ENCODE peak calls at places on chromosomes 1 and 21, in ten cellular contexts. F, N, X, Y, Q, G, I, L, W and K are unnamed samples.

GRCh38 chr1:12031039-12031980 is 12.0 kb downstream of the MIIP start:
- DNase-seq in I (no peak), X (peak; percentile 26), Y (peak; percentile 37), N (no peak), Q (no peak), F (peak; percentile 68), L (no peak), W (peak; percentile 28), G (peak; percentile 23), K (peak; percentile 60)

GRCh38 chr21:37673801-37674575 is 242.3 kb downstream of the KCNJ6 start:
- DNase-seq in X (no peak), W (no peak), G (no peak), L (no peak), Y (no peak), N (no peak), I (no peak), Q (no peak), F (no peak), K (no peak)

GRCh38 chr1:42142894-42143675 is 10.1 kb upstream of the GUCA2B start:
- DNase-seq in X (no peak), G (no peak), W (no peak), F (no peak), Y (no peak), N (no peak), I (no peak), L (no peak), Q (no peak), K (no peak)

GRCh38 chr1:170660874-170661645 is 2.9 kb upstream of the PRRX1 start:
- DNase-seq in Q (no peak), N (no peak), W (no peak), I (no peak), F (peak; percentile 37), L (no peak), Y (no peak), G (peak; percentile 33), X (no peak), K (no peak)

GRCh38 chr1:25037174-25038074 is 107.3 kb upstream of the RUNX3 start:
- DNase-seq in Y (no peak), I (no peak), L (no peak), G (peak; percentile 13), N (no peak), W (peak; percentile 54), X (peak; percentile 47), Q (no peak), F (peak; percentile 33), K (peak; percentile 52)

GRCh38 chr1:24317081-24317480 is 2.1 kb upstream of the GRHL3 start:
- DNase-seq in Q (peak; percentile 73), W (no peak), Y (no peak), I (no peak), N (no peak), X (no peak), F (no peak), L (no peak), G (no peak), K (no peak)

GRCh38 chr21:46226920-46227599 is 1.5 kb downstream of the LSS start:
- DNase-seq in W (no peak), I (no peak), X (no peak), G (peak; percentile 78), L (peak; percentile 46), F (no peak), Y (no peak), N (peak; percentile 54), Q (no peak), K (peak; percentile 24)

GRCh38 chr1:204241914-204242313 is 28.1 kb upstream of the GOLT1A start:
- DNase-seq in F (no peak), N (no peak), X (no peak), G (no peak), W (no peak), Q (no peak), Y (no peak), L (no peak), I (no peak), K (no peak)

GRCh38 chr1:43982798-43983197 is 3.8 kb downstream of the B4GALT2 start:
- DNase-seq in G (no peak), Y (no peak), N (no peak), I (no peak), X (no peak), Q (no peak), F (no peak), W (no peak), L (no peak), K (peak; percentile 27)

GRCh38 chr1:156862602-156863599 is 2.2 kb downstream of the NTRK1 start:
- DNase-seq in W (no peak), F (no peak), L (no peak), I (no peak), G (no peak), Q (no peak), Y (no peak), N (no peak), X (no peak), K (peak; percentile 83)

GRCh38 chr1:145771056-145771455 is 51.8 kb downstream of the CD160 start:
- DNase-seq in X (no peak), L (no peak), Q (no peak), N (no peak), Y (no peak), W (no peak), F (no peak), G (no peak), I (no peak), K (no peak)

GRCh38 chr1:3403388-3404179 is 50.9 kb upstream of the ARHGEF16 start:
- DNase-seq in I (peak; percentile 25), X (no peak), G (no peak), L (no peak), Y (no peak), F (no peak), N (no peak), Q (no peak), W (no peak), K (no peak)

GRCh38 chr1:114025609-114026401 is 46.5 kb downstream of the OLFML3 start:
- DNase-seq in Q (no peak), W (no peak), L (no peak), G (peak; percentile 51), F (no peak), Y (no peak), N (no peak), X (no peak), I (no peak), K (no peak)

GRCh38 chr21:33199516-33200217 is 30.1 kb upstream of the IFNAR2 start:
- DNase-seq in Q (peak; percentile 80), X (peak; percentile 86), G (peak; percentile 95), F (peak; percentile 79), N (peak; percentile 83), W (peak; percentile 86), I (no peak), Y (peak; percentile 83), L (no peak), K (peak; percentile 87)

GRCh38 chr1:52238474-52238873 is 96.6 kb downstream of the ZFYVE9 start:
- DNase-seq in Y (no peak), X (no peak), I (no peak), L (no peak), N (no peak), Q (no peak), W (no peak), G (peak; percentile 53), F (no peak), K (no peak)

GRCh38 chr1:112393634-112393976 is 2.4 kb upstream of the CTTNBP2NL start:
- DNase-seq in X (peak; percentile 21), Q (no peak), Y (no peak), F (peak; percentile 43), L (no peak), G (no peak), N (no peak), W (no peak), I (no peak), K (no peak)

GRCh38 chr1:14522331-14523241 is 75.9 kb upstream of the KAZN start:
- DNase-seq in W (peak; percentile 11), I (no peak), Y (no peak), F (peak; percentile 45), L (no peak), Q (no peak), G (peak; percentile 82), N (no peak), X (peak; percentile 21), K (no peak)

GRCh38 chr1:103218369-103218768 is 110.0 kb upstream of the COL11A1 start:
- DNase-seq in I (no peak), F (no peak), L (no peak), G (no peak), W (no peak), Q (no peak), N (no peak), X (no peak), Y (no peak), K (no peak)
- TF ChIP-seq POLR2A in I (no peak), F (no peak), L (no peak), G (no peak), W (no peak), Q (no peak), N (no peak), X (no peak), Y (no peak), K (no peak)

GRCh38 chr1:33122483-33123170 is 41.7 kb downstream of the AZIN2 start:
- DNase-seq in N (no peak), I (no peak), F (no peak), W (no peak), G (no peak), X (no peak), L (no peak), Y (no peak), Q (no peak), K (no peak)
- TF ChIP-seq POLR2A in N (no peak), I (no peak), F (no peak), W (no peak), G (no peak), X (no peak), L (no peak), Y (no peak), Q (no peak), K (no peak)

GRCh38 chr1:110050602-110051261 is 16.3 kb downstream of the STRIP1 start:
- DNase-seq in G (peak; percentile 13), I (no peak), X (no peak), Q (no peak), W (no peak), N (no peak), Y (no peak), L (no peak), F (no peak), K (no peak)

GRCh38 chr1:110047463-110047862 is 13.0 kb downstream of the STRIP1 start:
- DNase-seq in G (no peak), L (no peak), F (no peak), N (no peak), Y (no peak), X (no peak), I (no peak), Q (no peak), W (peak; percentile 11), K (no peak)

GRCh38 chr1:110049801-110050601 is 15.6 kb downstream of the STRIP1 start:
- DNase-seq in G (no peak), N (no peak), I (no peak), Y (no peak), Q (no peak), L (no peak), X (no peak), F (no peak), W (no peak), K (no peak)

GRCh38 chr1:110048923-110049601 is 14.6 kb downstream of the STRIP1 start:
- DNase-seq in G (no peak), N (no peak), L (peak; percentile 82), Y (peak; percentile 57), X (peak; percentile 28), F (no peak), Q (peak; percentile 38), W (no peak), I (no peak), K (no peak)

GRCh38 chr1:110048240-110048639 is 13.8 kb downstream of the STRIP1 start:
- DNase-seq in Q (no peak), Y (no peak), G (no peak), L (peak; percentile 68), N (peak; percentile 46), F (no peak), X (no peak), W (no peak), I (no peak), K (no peak)
- TF ChIP-seq POLR2A in Q (no peak), Y (no peak), G (no peak), L (no peak), N (no peak), F (no peak), X (no peak), W (no peak), I (no peak), K (no peak)

GRCh38 chr1:209653915-209654351 is 1.7 kb upstream of the LAMB3 start:
- DNase-seq in X (peak; percentile 56), G (no peak), Y (peak; percentile 52), W (no peak), F (no peak), I (no peak), Q (no peak), N (no peak), L (peak; percentile 67), K (no peak)
- TF ChIP-seq POLR2A in X (peak; percentile 28), G (no peak), Y (no peak), W (no peak), F (no peak), I (no peak), Q (no peak), N (peak; percentile 66), L (no peak), K (no peak)